ENCODE peak calls at places on chromosomes 13 and 19, in six cellular contexts. U, K, L, F, E and I are unnamed samples.

GRCh38 chr13:71787461-71787860 is 79.5 kb downstream of the DACH1 start:
- DNase-seq in U (no peak), K (no peak), L (no peak), F (no peak), E (no peak), I (no peak)

GRCh38 chr13:31885994-31886393 is 145.6 kb upstream of the FRY start:
- DNase-seq in U (no peak), K (no peak), L (no peak), F (no peak), E (no peak), I (no peak)

GRCh38 chr13:100106005-100106404 is 17.1 kb downstream of the PCCA start:
- DNase-seq in U (no peak), K (no peak), L (no peak), F (no peak), E (no peak), I (no peak)

GRCh38 chr19:53865918-53866696 is 1.6 kb upstream of the MYADM start:
- DNase-seq in U (no peak), K (peak; percentile 82), L (peak; percentile 59), F (peak; percentile 66), E (peak; percentile 89), I (no peak)

GRCh38 chr13:48398450-48399095 is 14.3 kb downstream of the LPAR6 start:
- DNase-seq in U (no peak), K (no peak), L (no peak), F (no peak), E (no peak), I (no peak)

GRCh38 chr13:27919299-27919933 is 384 bp upstream of the PDX1 start:
- DNase-seq in U (no peak), K (no peak), L (no peak), F (no peak), E (no peak), I (no peak)

GRCh38 chr19:10952809-10953208 is 8.0 kb upstream of the SMARCA4 start:
- DNase-seq in U (no peak), K (peak; percentile 89), L (no peak), F (no peak), E (no peak), I (no peak)

GRCh38 chr19:17338440-17339078 is 1.2 kb downstream of the GTPBP3 start:
- DNase-seq in U (no peak), K (peak; percentile 23), L (no peak), F (no peak), E (no peak), I (no peak)

GRCh38 chr13:95315752-95316151 is 14.5 kb upstream of the ABCC4 start:
- DNase-seq in U (no peak), K (no peak), L (no peak), F (no peak), E (no peak), I (no peak)

GRCh38 chr19:47842941-47843340 is 16.1 kb upstream of the TPRX2 start:
- DNase-seq in U (no peak), K (no peak), L (no peak), F (no peak), E (no peak), I (no peak)

GRCh38 chr13:98427331-98427995 is 149.4 kb downstream of the STK24 start:
- DNase-seq in U (no peak), K (no peak), L (no peak), F (no peak), E (no peak), I (no peak)

GRCh38 chr13:59356607-59357006 is 807.1 kb downstream of the DIAPH3 start:
- DNase-seq in U (no peak), K (no peak), L (no peak), F (no peak), E (no peak), I (no peak)

GRCh38 chr13:33637978-33638743 is 179.8 kb upstream of the RFC3 start:
- DNase-seq in U (no peak), K (no peak), L (no peak), F (no peak), E (no peak), I (no peak)

GRCh38 chr13:36531746-36532486 is 99.6 kb downstream of the CCNA1 start:
- DNase-seq in U (no peak), K (no peak), L (no peak), F (no peak), E (no peak), I (no peak)

GRCh38 chr19:45526143-45526542 is 18.9 kb downstream of the VASP start:
- DNase-seq in U (no peak), K (peak; percentile 73), L (no peak), F (peak; percentile 76), E (no peak), I (no peak)

GRCh38 chr19:40908981-40909380 is 26.9 kb upstream of the CYP2A7 start:
- DNase-seq in U (no peak), K (no peak), L (no peak), F (no peak), E (no peak), I (no peak)

GRCh38 chr19:41226053-41226873 is 7.2 kb downstream of the AXL start:
- DNase-seq in U (no peak), K (peak; percentile 74), L (peak; percentile 23), F (no peak), E (peak; percentile 92), I (no peak)

GRCh38 chr19:11995174-11995573 is 30.3 kb downstream of the ZNF763 start:
- DNase-seq in U (no peak), K (no peak), L (no peak), F (no peak), E (no peak), I (no peak)

GRCh38 chr13:106381083-106381482 is 154.4 kb downstream of the EFNB2 start:
- DNase-seq in U (no peak), K (no peak), L (no peak), F (no peak), E (no peak), I (no peak)

GRCh38 chr19:8302357-8302691 is 5.8 kb downstream of the CD320 start:
- DNase-seq in U (no peak), K (peak; percentile 32), L (no peak), F (no peak), E (peak; percentile 76), I (no peak)

GRCh38 chr13:90564566-90564965 is 782.9 kb upstream of the MIR17HG start:
- DNase-seq in U (no peak), K (no peak), L (no peak), F (no peak), E (no peak), I (no peak)

GRCh38 chr13:79222427-79223205 is 183.4 kb downstream of the RBM26 start:
- DNase-seq in U (no peak), K (no peak), L (no peak), F (no peak), E (no peak), I (no peak)

GRCh38 chr19:39416152-39416551 is 3.7 kb downstream of the PLEKHG2 start:
- DNase-seq in U (no peak), K (no peak), L (no peak), F (no peak), E (no peak), I (no peak)